ENCODE peak calls at places on chromosome 3, in seven cellular contexts. R, Q, V, I, F, P and M are unnamed samples.

GRCh38 chr3:46022909-46023785 is 4.1 kb downstream of the XCR1 start:
- DNase-seq in R (peak), Q (no peak), V (no peak), I (no peak), F (no peak), P (peak), M (no peak)

GRCh38 chr3:95343228-95343627 is 1280.4 kb downstream of the NSUN3 start:
- DNase-seq in R (no peak), Q (no peak), V (no peak), I (no peak), F (no peak), P (no peak), M (no peak)

GRCh38 chr3:138188013-138188352 is 882 bp downstream of the ARMC8 start:
- DNase-seq in R (no peak), Q (peak), V (no peak), I (no peak), F (peak), P (peak), M (no peak)

GRCh38 chr3:99645277-99646106 is 7.1 kb downstream of the COL8A1 start:
- DNase-seq in R (no peak), Q (peak), V (no peak), I (no peak), F (no peak), P (no peak), M (no peak)

GRCh38 chr3:71579934-71580318 is 3.6 kb downstream of the FOXP1 start:
- DNase-seq in R (no peak), Q (peak), V (no peak), I (no peak), F (no peak), P (no peak), M (no peak)

GRCh38 chr3:10524799-10525301 is 19.5 kb upstream of the ATP2B2 start:
- DNase-seq in R (no peak), Q (no peak), V (no peak), I (peak), F (peak), P (no peak), M (peak)

GRCh38 chr3:146503459-146504202 is 34.3 kb upstream of the PLSCR2 start:
- DNase-seq in R (no peak), Q (peak), V (no peak), I (no peak), F (no peak), P (no peak), M (no peak)

GRCh38 chr3:147008886-147009285 is 397.5 kb downstream of the ZIC4 start:
- DNase-seq in R (no peak), Q (peak), V (no peak), I (no peak), F (no peak), P (no peak), M (no peak)

GRCh38 chr3:67976683-67977082 is 322.3 kb upstream of the SUCLG2 start:
- DNase-seq in R (no peak), Q (peak), V (no peak), I (no peak), F (no peak), P (no peak), M (no peak)

GRCh38 chr3:61358364-61358763 is 107.1 kb upstream of the FHIT start:
- DNase-seq in R (no peak), Q (no peak), V (peak), I (no peak), F (peak), P (peak), M (no peak)

GRCh38 chr3:79405183-79405582 is 362.6 kb downstream of the ROBO1 start:
- DNase-seq in R (no peak), Q (no peak), V (no peak), I (no peak), F (no peak), P (no peak), M (no peak)

GRCh38 chr3:178847170-178847569 is 224.4 kb downstream of the ZMAT3 start:
- DNase-seq in R (no peak), Q (peak), V (no peak), I (no peak), F (no peak), P (no peak), M (no peak)

GRCh38 chr3:194254032-194254431 is 97.1 kb downstream of the CPN2 start:
- DNase-seq in R (peak), Q (no peak), V (no peak), I (no peak), F (no peak), P (no peak), M (no peak)

GRCh38 chr3:195080125-195080524 is 190.8 kb downstream of the XXYLT1 start:
- DNase-seq in R (no peak), Q (no peak), V (peak), I (no peak), F (no peak), P (no peak), M (no peak)

GRCh38 chr3:61315874-61316273 is 64.6 kb upstream of the FHIT start:
- DNase-seq in R (no peak), Q (no peak), V (no peak), I (peak), F (no peak), P (no peak), M (no peak)

GRCh38 chr3:195815169-195815771 is 3.5 kb upstream of the MUC4 start:
- DNase-seq in R (no peak), Q (peak), V (peak), I (no peak), F (peak), P (no peak), M (no peak)

GRCh38 chr3:158841387-158841786 is 39.5 kb downstream of the MFSD1 start:
- DNase-seq in R (peak), Q (no peak), V (no peak), I (no peak), F (no peak), P (no peak), M (no peak)

GRCh38 chr3:42421818-42422796 is 11.7 kb upstream of the LYZL4 start:
- DNase-seq in R (peak), Q (no peak), V (no peak), I (no peak), F (no peak), P (no peak), M (no peak)

GRCh38 chr3:13525827-13526625 is 22.9 kb upstream of the FBLN2 start:
- DNase-seq in R (peak), Q (no peak), V (peak), I (no peak), F (no peak), P (no peak), M (no peak)

GRCh38 chr3:153439780-153440179 is 277.8 kb downstream of the RAP2B start:
- DNase-seq in R (no peak), Q (peak), V (no peak), I (no peak), F (no peak), P (no peak), M (no peak)

DNA sequence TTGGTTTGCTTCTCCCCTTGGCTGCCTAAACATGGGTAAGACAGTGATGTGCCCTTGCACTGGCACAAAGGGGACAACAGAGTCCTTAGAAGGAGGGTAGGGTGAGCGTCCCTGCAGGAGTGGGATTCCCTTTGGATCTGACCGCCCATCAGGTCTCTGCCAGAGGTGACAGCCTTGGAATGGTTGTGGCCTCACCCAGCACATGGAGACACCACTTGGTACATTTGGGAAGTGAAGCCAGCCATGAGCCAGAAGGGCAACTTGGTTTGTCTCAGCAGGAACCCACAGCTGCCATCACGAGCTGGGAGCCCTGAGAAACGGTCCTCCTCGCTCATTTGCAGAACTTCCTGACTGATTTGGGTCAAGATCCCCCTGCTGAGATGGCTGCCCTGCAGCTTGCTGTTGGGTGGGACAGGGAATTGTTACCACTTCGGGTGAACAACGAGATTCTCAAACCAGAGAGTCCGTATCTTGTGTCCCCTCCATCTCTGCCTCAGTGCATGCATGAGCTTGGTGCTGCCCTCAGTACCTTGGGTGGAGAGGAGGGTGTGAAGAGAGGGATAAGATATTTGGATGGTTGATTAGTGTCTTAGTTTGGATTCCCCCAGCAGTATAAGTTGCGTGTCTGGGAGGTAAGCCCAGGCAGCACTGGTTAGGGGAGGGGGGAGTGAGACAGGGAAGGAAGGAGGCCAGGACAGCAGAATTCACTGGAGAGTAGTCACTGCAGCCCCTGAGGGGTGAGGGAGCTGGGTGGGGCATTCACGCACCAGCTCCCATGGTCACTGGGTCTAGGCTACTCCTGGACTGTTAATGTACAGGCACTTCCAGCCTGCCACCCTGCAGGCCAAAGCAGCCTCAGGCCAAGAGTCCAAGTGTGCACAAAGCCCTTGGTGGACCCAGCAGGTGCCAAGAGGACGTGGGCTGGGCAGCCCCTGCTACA is 168.8 kb upstream of the TOPAZ1 start:
- DNase-seq in R (no peak), Q (no peak), V (no peak), I (no peak), F (no peak), P (no peak), M (no peak)
- TF ChIP-seq CTCF in R (no peak), Q (no peak), V (no peak), I (no peak), F (no peak), P (no peak), M (no peak)

GRCh38 chr3:23831517-23832394 is 26.0 kb downstream of the UBE2E1 start:
- DNase-seq in R (no peak), Q (no peak), V (no peak), I (no peak), F (no peak), P (no peak), M (no peak)
- TF ChIP-seq CTCF in R (no peak), Q (no peak), V (no peak), I (no peak), F (no peak), P (no peak), M (no peak)

GRCh38 chr3:123328851-123329635 is 119.8 kb downstream of the ADCY5 start:
- DNase-seq in R (peak), Q (peak), V (peak), I (peak), F (peak), P (peak), M (peak)
- TF ChIP-seq CTCF in R (peak), Q (peak), V (peak), I (peak), F (peak), P (peak), M (peak)

GRCh38 chr3:109081746-109082510 is 36.0 kb downstream of the MORC1 start:
- DNase-seq in R (no peak), Q (peak), V (no peak), I (no peak), F (no peak), P (no peak), M (no peak)
- TF ChIP-seq CTCF in R (no peak), Q (peak), V (no peak), I (peak), F (peak), P (peak), M (peak)

DNA sequence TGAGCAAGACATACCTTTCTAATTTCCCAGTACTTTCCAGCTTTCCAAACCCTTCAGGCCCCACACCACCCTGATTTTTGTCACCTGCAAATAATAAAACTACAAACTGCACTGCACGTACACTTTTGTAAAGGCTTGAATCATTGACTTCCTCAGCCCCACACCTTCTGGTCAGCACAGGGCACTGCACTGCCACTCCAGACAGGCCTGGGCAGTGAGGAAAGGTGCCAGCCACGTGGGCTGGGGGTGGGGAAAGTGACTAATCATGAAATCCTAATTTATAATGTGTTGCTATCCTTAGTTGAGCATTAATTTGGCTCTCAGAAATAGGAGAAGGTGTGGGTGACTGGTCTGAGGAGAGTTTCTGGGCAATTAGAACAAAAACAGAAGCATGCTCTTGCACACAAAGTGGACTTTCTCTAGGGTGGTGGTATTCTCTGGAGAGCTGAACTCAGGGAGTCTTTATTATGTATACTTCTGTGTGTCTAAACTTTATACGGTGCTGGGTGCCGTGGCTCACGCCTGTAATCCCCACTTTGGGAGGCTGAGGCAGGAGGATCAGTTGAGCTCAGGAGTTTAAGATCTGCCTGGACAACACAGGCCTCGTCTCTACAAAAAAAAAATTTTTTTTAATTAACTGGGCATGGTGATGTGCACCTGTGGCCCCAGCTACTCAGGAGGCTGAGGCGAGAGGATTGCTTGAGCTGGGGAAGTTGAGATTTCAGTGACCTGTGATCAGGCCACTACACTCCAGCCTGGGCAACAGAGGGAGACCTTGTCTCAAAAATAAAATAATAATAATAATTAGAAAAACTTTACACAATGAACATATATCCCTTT is 58.2 kb upstream of the FLNB start:
- DNase-seq in R (no peak), Q (peak), V (peak), I (no peak), F (peak), P (no peak), M (no peak)
- TF ChIP-seq CTCF in R (no peak), Q (peak), V (no peak), I (no peak), F (peak), P (peak), M (peak)

DNA sequence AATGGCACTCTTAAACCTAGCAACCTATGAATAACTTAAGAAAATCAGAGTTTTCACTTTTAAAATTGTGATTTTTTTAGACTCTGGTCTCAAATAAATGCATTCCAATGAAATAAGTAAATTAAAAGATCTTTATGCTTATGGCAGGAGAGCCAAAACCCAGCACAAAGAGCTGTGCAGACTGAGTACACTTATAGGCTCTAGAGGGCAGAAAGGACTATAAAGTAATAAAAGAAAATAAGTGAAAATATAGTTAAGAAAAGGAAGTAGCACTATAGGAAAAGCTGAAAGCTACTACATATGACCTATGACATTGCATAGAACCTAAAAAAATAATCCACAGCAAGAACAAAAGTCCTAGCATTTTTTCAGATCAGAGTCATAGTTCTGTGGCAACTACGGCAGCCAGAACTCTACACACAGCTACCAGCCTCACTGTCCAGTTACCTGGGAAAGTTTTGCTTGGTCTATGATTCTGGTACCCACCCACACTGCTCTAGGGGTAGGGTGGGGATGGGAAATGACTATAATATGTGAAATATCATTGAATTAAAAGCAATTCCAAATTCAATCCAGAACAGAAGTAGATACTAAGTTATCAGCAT is 30.5 kb downstream of the CLASP2 start:
- DNase-seq in R (no peak), Q (peak), V (no peak), I (no peak), F (no peak), P (no peak), M (no peak)
- TF ChIP-seq CTCF in R (no peak), Q (no peak), V (no peak), I (no peak), F (no peak), P (no peak), M (no peak)

DNA sequence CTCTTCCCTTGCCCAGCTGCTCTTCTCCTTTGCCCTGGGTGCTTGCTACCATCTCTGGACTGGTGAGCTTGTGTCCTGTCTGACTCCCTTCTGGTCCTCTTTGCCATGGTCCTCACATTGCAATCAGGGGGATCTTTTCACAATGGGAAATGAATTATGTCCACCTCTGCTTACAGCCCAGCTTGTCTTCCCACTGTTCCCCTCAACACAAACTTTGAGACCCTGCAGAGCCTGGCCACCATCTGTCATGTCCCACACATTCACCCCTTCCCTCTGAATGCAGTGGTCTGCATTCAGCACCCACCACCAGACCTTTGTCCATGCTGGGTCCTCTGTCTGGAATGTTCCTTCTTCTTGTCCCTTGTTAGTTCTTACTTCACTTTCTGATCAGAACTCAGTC is 100.5 kb downstream of the ABHD5 start:
- DNase-seq in R (no peak), Q (no peak), V (no peak), I (no peak), F (no peak), P (no peak), M (no peak)
- TF ChIP-seq CTCF in R (no peak), Q (no peak), V (no peak), I (no peak), F (no peak), P (no peak), M (no peak)

DNA sequence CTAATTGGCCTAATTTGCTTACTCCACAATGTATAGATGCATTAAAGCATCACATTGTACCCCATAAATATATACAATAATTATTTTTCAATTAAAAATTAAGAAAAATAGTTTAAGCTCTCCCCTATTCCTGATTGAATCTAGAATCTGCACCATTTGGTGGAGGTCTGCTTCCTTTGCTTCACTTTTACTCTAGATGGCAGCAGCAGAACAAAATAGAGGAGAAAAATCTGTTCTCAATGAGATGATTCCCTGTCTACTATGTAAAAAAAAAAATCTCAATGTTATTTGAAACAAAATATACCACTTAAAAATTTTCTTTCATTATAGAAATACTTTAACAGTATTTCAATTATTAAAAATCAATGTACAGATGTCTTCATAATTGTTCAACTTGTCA is 109.6 kb upstream of the FXR1 start:
- DNase-seq in R (no peak), Q (peak), V (no peak), I (no peak), F (no peak), P (no peak), M (no peak)
- TF ChIP-seq CTCF in R (peak), Q (peak), V (no peak), I (peak), F (peak), P (peak), M (peak)

GRCh38 chr3:58246148-58247051 is 8.8 kb downstream of the ABHD6 start:
- DNase-seq in R (no peak), Q (no peak), V (no peak), I (no peak), F (no peak), P (no peak), M (no peak)

GRCh38 chr3:58251653-58252052 is 14.1 kb downstream of the ABHD6 start:
- DNase-seq in R (no peak), Q (no peak), V (no peak), I (no peak), F (no peak), P (no peak), M (no peak)

GRCh38 chr3:58250093-58250707 is 12.6 kb downstream of the ABHD6 start:
- DNase-seq in R (no peak), Q (no peak), V (no peak), I (no peak), F (no peak), P (no peak), M (no peak)

GRCh38 chr3:58254144-58254543 is 16.6 kb downstream of the ABHD6 start:
- DNase-seq in R (no peak), Q (no peak), V (no peak), I (no peak), F (no peak), P (no peak), M (no peak)

GRCh38 chr3:58249358-58250092 is 11.9 kb downstream of the ABHD6 start:
- DNase-seq in R (no peak), Q (no peak), V (no peak), I (no peak), F (no peak), P (no peak), M (no peak)
- TF ChIP-seq CTCF in R (no peak), Q (peak), V (no peak), I (no peak), F (no peak), P (no peak), M (peak)

DNA sequence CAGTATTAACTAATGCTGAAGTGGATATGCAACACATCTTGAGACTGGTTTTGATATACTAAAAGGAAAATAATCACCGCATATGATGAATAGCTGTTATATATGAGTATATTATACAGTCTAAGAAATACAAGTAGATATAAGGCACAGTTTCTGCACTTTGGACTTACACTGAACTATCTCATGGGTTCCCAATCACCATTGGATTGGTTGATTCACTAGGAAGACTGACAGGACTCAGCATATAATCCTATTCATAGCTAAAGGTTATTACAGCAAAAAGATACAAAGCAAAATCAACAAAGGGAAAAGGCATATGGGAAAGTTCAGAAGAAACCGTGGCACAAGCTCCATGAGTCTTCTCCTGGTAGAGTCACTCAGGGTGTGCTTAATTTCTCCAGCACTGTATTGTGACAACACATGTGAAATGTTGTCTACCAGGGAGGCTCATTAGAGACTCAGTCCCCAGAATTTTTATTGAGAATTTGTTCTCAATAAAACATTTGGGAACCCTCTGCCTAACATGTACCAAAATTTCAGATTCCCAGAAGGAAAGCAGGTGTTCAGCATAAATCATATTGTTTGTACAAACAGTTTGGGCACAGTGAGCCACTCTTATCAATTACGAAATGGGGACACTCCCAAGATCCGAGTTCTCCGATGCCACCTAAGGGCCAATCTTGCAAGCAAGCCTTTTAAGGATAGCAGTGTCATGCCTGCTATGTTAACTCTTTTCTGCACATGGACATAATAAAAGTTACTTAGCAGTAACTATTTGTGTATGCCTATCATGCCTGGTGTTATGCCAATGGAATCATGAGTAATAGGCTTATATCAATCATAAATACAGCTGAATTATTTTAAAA is 26.8 kb downstream of the CMC1 start:
- DNase-seq in R (no peak), Q (peak), V (no peak), I (no peak), F (no peak), P (no peak), M (no peak)
- TF ChIP-seq CTCF in R (no peak), Q (no peak), V (no peak), I (no peak), F (no peak), P (no peak), M (no peak)